ENCODE peak calls at places on chromosomes 11 and 22, in seven cellular contexts. K, B, C, T, U, H and L are unnamed samples.

GRCh38 chr22:26823966-26824365 is 166.6 kb downstream of the MIAT start:
- DNase-seq in H (no peak), B (no peak), U (no peak), K (no peak), C (no peak), T (no peak), L (no peak)

GRCh38 chr11:61151545-61152252 is 9.5 kb downstream of the VPS37C start:
- DNase-seq in C (no peak), U (no peak), B (no peak), K (no peak), H (no peak), T (no peak), L (no peak)

GRCh38 chr11:130181295-130182272 is 22.0 kb downstream of the ST14 start:
- DNase-seq in K (no peak), T (no peak), C (no peak), H (peak), B (peak), U (no peak), L (no peak)

GRCh38 chr22:22357024-22357868 is 112.7 kb downstream of the VPREB1 start:
- DNase-seq in T (peak), K (peak), H (peak), C (no peak), U (peak), B (peak), L (peak)

GRCh38 chr22:19509923-19510322 is 14.3 kb downstream of the CLDN5 start:
- DNase-seq in B (no peak), H (no peak), U (no peak), T (no peak), K (no peak), C (no peak), L (no peak)

GRCh38 chr22:28831140-28832072 is 31.0 kb upstream of the XBP1 start:
- DNase-seq in B (no peak), T (no peak), K (no peak), H (no peak), C (no peak), U (no peak), L (no peak)

GRCh38 chr11:74806267-74806666 is 57.6 kb downstream of the RNF169 start:
- DNase-seq in K (no peak), C (no peak), H (no peak), B (no peak), T (no peak), U (no peak), L (no peak)

GRCh38 chr22:20130739-20131592 is 638 bp upstream of the ZDHHC8 start:
- DNase-seq in U (peak), K (peak), B (peak), T (peak), H (no peak), C (peak), L (peak)

GRCh38 chr22:30944986-30945385 is 23.6 kb downstream of the MORC2 start:
- DNase-seq in K (no peak), H (no peak), T (no peak), B (no peak), U (no peak), C (no peak), L (no peak)

GRCh38 chr22:30694171-30694637 is 470 bp upstream of the OSBP2 start:
- DNase-seq in T (peak), H (peak), U (peak), C (no peak), B (peak), K (peak), L (peak)

GRCh38 chr11:94719864-94720263 is 48.3 kb upstream of the AMOTL1 start:
- DNase-seq in T (no peak), U (no peak), H (no peak), B (no peak), K (no peak), C (no peak), L (no peak)

GRCh38 chr11:8281266-8281665 is 17.6 kb upstream of the LMO1 start:
- DNase-seq in B (no peak), K (no peak), H (no peak), U (no peak), T (no peak), C (no peak), L (no peak)